ENCODE peak calls at places on chromosomes 7 and 10, in four cellular contexts. P, I, B and O are unnamed samples. For H3K4me1, the result is how much of the 10 kb centered on the place peaks cover.

GRCh38 chr7:103710247-103710646 is 264.2 kb upstream of the SLC26A5 start:
- DNase-seq in P (no peak), I (no peak), B (no peak), O (no peak)

GRCh38 chr10:71303569-71303907 is 15.5 kb upstream of the SLC29A3 start:
- DNase-seq in P (no peak), I (no peak), B (no peak), O (no peak)

GRCh38 chr10:43262043-43262901 is 4.6 kb downstream of the RASGEF1A start:
- DNase-seq in P (no peak), I (no peak), B (no peak), O (no peak)

GRCh38 chr7:140924019-140924820 is 509 bp downstream of the BRAF start:
- DNase-seq in P (peak), I (peak), B (peak), O (peak)

GRCh38 chr10:111360260-111360925 is 283.6 kb downstream of the ADRA2A start:
- DNase-seq in P (peak), I (peak), B (no peak), O (peak)

GRCh38 chr7:92763636-92764423 is 72.5 kb downstream of the CDK6 start:
- DNase-seq in P (peak), I (no peak), B (peak), O (peak)

GRCh38 chr7:137003606-137004005 is 135.2 kb downstream of the CHRM2 start:
- DNase-seq in P (no peak), I (no peak), B (no peak), O (no peak)

GRCh38 chr10:78925800-78926319 is 142.9 kb upstream of the ZMIZ1 start:
- DNase-seq in P (no peak), I (no peak), B (peak), O (no peak)

GRCh38 chr10:79275431-79275851 is 71.8 kb upstream of the PPIF start:
- DNase-seq in P (no peak), I (no peak), B (no peak), O (no peak)

GRCh38 chr7:70097639-70098038 is 499.4 kb downstream of the AUTS2 start:
- DNase-seq in P (no peak), I (no peak), B (no peak), O (no peak)

GRCh38 chr7:20306499-20306946 is 24.2 kb upstream of the ITGB8 start:
- DNase-seq in P (no peak), I (no peak), B (no peak), O (peak)

GRCh38 chr7:127189885-127190284 is 62.9 kb downstream of the GRM8 start:
- DNase-seq in P (no peak), I (no peak), B (no peak), O (no peak)

GRCh38 chr7:45072131-45073030 is 16.4 kb downstream of the NACAD start:
- DNase-seq in P (no peak), I (no peak), B (no peak), O (no peak)

GRCh38 chr7:103914147-103914899 is 75.1 kb downstream of the RELN start:
- DNase-seq in P (no peak), I (no peak), B (peak), O (no peak)

GRCh38 chr7:11244149-11244548 is 270.5 kb downstream of the PHF14 start:
- DNase-seq in P (no peak), I (no peak), B (no peak), O (no peak)

GRCh38 chr7:155962968-155963300 is 150.7 kb upstream of the SHH start:
- DNase-seq in P (no peak), I (no peak), B (no peak), O (no peak)

GRCh38 chr7:143494622-143495021 is 16.9 kb downstream of the TAS2R41 start:
- DNase-seq in P (no peak), I (no peak), B (no peak), O (no peak)

GRCh38 chr10:26567349-26567721 is 129.2 kb downstream of the APBB1IP start:
- DNase-seq in P (no peak), I (no peak), B (no peak), O (no peak)

DNA sequence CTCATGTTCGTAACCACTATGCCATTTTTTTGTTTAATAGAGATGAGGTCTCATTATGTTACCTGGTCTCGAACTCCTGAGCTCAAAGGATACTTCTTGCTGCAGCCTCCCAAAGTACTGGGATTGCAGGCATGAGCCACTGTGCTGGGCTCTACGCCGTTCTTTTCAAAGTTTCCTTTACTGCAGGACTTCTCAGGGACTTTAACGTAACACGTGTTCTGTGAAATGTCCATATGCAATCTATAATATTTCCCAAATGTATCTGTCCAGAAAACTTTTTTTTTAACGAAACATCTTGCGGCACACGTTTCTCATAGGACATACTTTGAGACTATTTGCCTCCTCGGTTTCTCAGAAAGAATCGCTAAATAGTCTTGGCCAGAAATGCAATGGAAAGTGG is 96.4 kb downstream of the ELMO1 start:
- DNase-seq in P (no peak), I (no peak), B (no peak), O (no peak)
- H3K4me1 ChIP-seq in P (under half), I (under half), B (under half), O (under half)

GRCh38 chr7:1935176-1936005 is 265.3 kb downstream of the ELFN1 start:
- DNase-seq in P (no peak), I (no peak), B (no peak), O (no peak)

GRCh38 chr7:1936006-1936310 is 265.9 kb downstream of the ELFN1 start:
- DNase-seq in P (no peak), I (no peak), B (no peak), O (no peak)

GRCh38 chr7:1936531-1937251 is 266.6 kb downstream of the ELFN1 start:
- DNase-seq in P (no peak), I (no peak), B (no peak), O (no peak)

GRCh38 chr7:1938788-1939433 is 268.8 kb downstream of the ELFN1 start:
- DNase-seq in P (no peak), I (no peak), B (no peak), O (no peak)

GRCh38 chr7:1937252-1937605 is 267.2 kb downstream of the ELFN1 start:
- DNase-seq in P (no peak), I (no peak), B (no peak), O (no peak)
- TF ChIP-seq ZBTB33 in P (no peak), I (no peak), B (no peak), O (no peak)

GRCh38 chr7:116229359-116229758 is 19.0 kb downstream of the TES start:
- DNase-seq in P (no peak), I (no peak), B (no peak), O (no peak)

GRCh38 chr7:116226664-116227063 is 16.3 kb downstream of the TES start:
- DNase-seq in P (no peak), I (no peak), B (no peak), O (no peak)

GRCh38 chr7:116225860-116226259 is 15.5 kb downstream of the TES start:
- DNase-seq in P (no peak), I (no peak), B (no peak), O (no peak)

GRCh38 chr7:116228241-116228640 is 17.9 kb downstream of the TES start:
- DNase-seq in P (no peak), I (no peak), B (no peak), O (no peak)

GRCh38 chr7:116227678-116228239 is 17.4 kb downstream of the TES start:
- DNase-seq in P (no peak), I (no peak), B (no peak), O (no peak)
- H3K4me1 ChIP-seq in P (under half), I (under half), B (under half), O (under half)

GRCh38 chr10:100551733-100552132 is 16.0 kb downstream of the HIF1AN start:
- DNase-seq in P (no peak), I (no peak), B (no peak), O (no peak)
- TF ChIP-seq ZBTB33 in P (no peak), I (no peak), B (no peak), O (no peak)

DNA sequence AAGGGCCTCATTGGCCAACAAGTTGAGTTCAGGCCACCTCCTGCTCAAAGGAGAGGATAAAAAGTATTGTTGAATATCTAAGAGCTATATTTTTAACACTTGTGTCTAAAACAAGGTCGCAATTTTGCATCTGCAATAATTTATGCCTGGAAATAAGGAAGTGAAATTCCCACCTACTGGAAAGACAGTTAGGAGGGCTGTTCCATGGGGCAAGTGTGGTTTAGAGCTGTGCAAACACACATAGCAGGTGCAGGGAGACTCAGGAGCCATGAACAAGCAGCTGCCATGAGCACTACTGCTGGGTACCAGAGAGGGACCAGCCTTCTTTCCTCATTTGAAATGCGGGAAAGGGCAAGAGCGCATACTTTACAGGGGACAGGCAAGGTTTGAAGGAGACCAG is 35.5 kb upstream of the IKZF1 start:
- DNase-seq in P (no peak), I (no peak), B (no peak), O (no peak)
- H3K4me1 ChIP-seq in P (under half), I (half or more), B (under half), O (under half)

GRCh38 chr10:61899997-61900828 is 1.3 kb upstream of the ARID5B start:
- DNase-seq in P (no peak), I (peak), B (peak), O (peak)

GRCh38 chr10:61899663-61899996 is 1.9 kb upstream of the ARID5B start:
- DNase-seq in P (no peak), I (no peak), B (no peak), O (no peak)

GRCh38 chr10:61902448-61903183 is 1.1 kb downstream of the ARID5B start:
- DNase-seq in P (peak), I (no peak), B (peak), O (peak)

GRCh38 chr10:61901829-61902447 is 439 bp downstream of the ARID5B start:
- DNase-seq in P (no peak), I (no peak), B (no peak), O (no peak)

DNA sequence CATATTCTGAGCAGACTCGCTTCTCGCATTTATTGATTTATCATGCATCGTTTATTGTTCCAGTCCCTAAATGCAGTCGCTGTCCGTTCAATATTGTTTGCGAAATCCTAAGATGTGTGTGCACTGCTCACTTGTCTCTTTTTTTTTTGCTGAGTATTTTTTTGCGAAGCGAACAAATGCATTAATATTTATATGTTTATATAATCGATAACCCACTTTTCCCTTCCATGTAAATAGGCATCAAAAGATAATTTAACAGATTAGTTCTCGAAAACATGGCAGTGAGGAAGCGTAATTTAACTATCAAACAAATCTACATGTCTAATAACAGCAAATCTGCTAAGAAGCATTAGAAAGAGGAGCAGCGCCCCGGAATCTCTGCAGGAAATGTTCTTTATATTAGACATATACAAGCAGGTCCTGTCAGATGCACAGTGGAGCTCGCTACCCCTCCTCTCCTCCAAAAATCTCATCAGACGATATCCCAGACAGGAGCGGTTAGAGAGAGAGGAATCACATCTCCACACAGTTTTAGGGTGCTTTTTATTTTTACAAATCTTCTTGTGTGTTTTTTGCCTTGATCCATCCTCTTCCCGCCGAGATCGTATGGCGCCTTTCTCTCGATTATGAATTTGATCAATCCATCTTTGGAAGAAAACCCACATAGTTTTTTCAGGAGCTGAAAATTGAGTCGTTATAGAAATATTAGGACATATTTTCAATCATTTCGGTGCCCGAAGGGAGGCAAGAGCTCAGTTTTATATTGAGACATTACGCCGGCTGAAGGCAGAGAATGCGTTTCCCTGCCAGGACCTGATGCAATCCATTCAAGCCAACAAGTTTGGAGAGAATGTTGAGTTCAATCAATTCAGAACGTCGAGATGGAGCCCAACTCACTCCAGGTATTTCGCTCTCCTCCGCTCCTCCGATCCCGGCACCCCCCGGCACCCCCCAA is at the start of gene ARID5B:
- DNase-seq in P (peak), I (no peak), B (peak), O (peak)
- TF ChIP-seq ZBTB33 in P (no peak), I (no peak), B (no peak), O (no peak)

DNA sequence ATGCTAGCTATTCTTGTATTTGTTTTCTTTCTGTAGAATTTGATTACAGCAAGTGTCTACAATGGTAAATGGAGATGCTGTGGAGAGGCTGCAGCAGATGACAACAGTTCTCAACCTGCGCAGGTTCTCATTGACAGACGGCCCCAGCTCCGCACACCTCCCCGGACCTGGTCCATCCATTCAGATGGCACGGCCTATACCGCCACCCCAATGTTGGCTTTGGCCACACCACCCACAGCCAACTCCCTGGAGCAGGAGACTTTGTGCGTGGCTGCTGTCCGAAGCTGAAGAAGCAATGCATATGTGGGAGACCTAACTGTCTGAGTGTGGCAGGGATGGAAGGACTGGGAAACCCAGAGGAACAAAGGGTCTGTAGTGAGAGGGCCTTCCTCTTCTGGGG is 116.4 kb upstream of the TCERG1L start:
- DNase-seq in P (no peak), I (no peak), B (no peak), O (no peak)
- H3K4me1 ChIP-seq in P (under half), I (under half), B (under half), O (under half)

GRCh38 chr10:18681971-18682403 is 22.8 kb downstream of the ARL5B start:
- DNase-seq in P (no peak), I (no peak), B (no peak), O (peak)
- TF ChIP-seq ZBTB33 in P (no peak), I (no peak), B (no peak), O (no peak)